ENCODE peak calls at places on chromosomes 4 and X, in six cellular contexts. J is thoracic aorta; C is NCI-H1105; K is activated naive CD4-positive, alpha-beta T cell; O is type B pancreatic cell; I is bronchial epithelial cell. M is an unnamed sample.

GRCh38 chr4:176309046-176309445 is 10.7 kb upstream of the SPCS3 start:
- DNase-seq in I (no peak), O (no peak), C (no peak), K (no peak), J (no peak), M (no peak)

GRCh38 chr4:106691749-106692148 is 323.2 kb upstream of the GIMD1 start:
- DNase-seq in I (no peak), K (no peak), C (no peak), O (no peak), J (no peak), M (no peak)

GRCh38 chrX:150548684-150549083 is 19.7 kb upstream of the MTM1 start:
- DNase-seq in I (peak; percentile 60), K (no peak), C (no peak), O (no peak), J (no peak), M (peak; percentile 63)

GRCh38 chr4:122759639-122760310 is 27.3 kb downstream of the BBS12 start:
- DNase-seq in K (no peak), J (no peak), C (no peak), O (no peak), I (no peak), M (no peak)

GRCh38 chr4:6749340-6750171 is 33.0 kb upstream of the KIAA0232 start:
- DNase-seq in K (no peak), O (no peak), C (no peak), I (peak; percentile 47), J (peak; percentile 42), M (peak; percentile 47)

GRCh38 chr4:72977936-72978485 is 91.5 kb downstream of the COX18 start:
- DNase-seq in K (no peak), J (no peak), O (no peak), C (no peak), I (peak; percentile 41), M (no peak)

GRCh38 chr4:17323619-17324400 is 188.1 kb downstream of the QDPR start:
- DNase-seq in K (no peak), I (no peak), O (no peak), C (no peak), J (no peak), M (no peak)

GRCh38 chrX:74232859-74233258 is 71.1 kb upstream of the ZCCHC13 start:
- DNase-seq in O (no peak), K (no peak), I (peak; percentile 35), J (no peak), C (no peak), M (peak; percentile 44)

GRCh38 chr4:48538358-48538757 is 48.3 kb downstream of the ZAR1 start:
- DNase-seq in J (no peak), O (no peak), K (no peak), C (peak; percentile 31), I (no peak), M (no peak)

GRCh38 chr4:8888856-8889255 is 17.2 kb upstream of the HMX1 start:
- DNase-seq in C (no peak), I (no peak), K (no peak), O (no peak), J (no peak), M (no peak)

GRCh38 chr4:78592104-78592783 is 40.7 kb downstream of the ANXA3 start:
- DNase-seq in C (no peak), K (no peak), I (peak; percentile 78), J (no peak), O (no peak), M (peak; percentile 85)

GRCh38 chr4:8237256-8237989 is 32.1 kb upstream of the HTRA3 start:
- DNase-seq in I (no peak), K (no peak), J (no peak), C (no peak), O (no peak), M (no peak)